ENCODE peak calls at places on chromosomes 1 and 21, in four cellular contexts. Y is omental fat pad, L is GM03348, K is brain microvascular endothelial cell. S is an unnamed sample.

GRCh38 chr1:6491076-6491449 is 404 bp downstream of the PLEKHG5 start:
- DNase-seq in L (no peak), K (no peak), Y (no peak), S (no peak)

GRCh38 chr1:66353207-66353606 is 180.7 kb upstream of the SGIP1 start:
- DNase-seq in K (no peak), L (no peak), Y (no peak), S (peak)

GRCh38 chr21:41877901-41878830 is 978 bp downstream of the PRDM15 start:
- DNase-seq in K (peak), Y (no peak), L (peak), S (no peak)

GRCh38 chr1:196214866-196215265 is 393.4 kb downstream of the KCNT2 start:
- DNase-seq in Y (no peak), K (no peak), L (no peak), S (no peak)

GRCh38 chr1:186899577-186899976 is 70.8 kb downstream of the PLA2G4A start:
- DNase-seq in L (no peak), K (no peak), Y (no peak), S (no peak)

GRCh38 chr1:16092097-16092922 is 18.9 kb upstream of the FAM131C start:
- DNase-seq in K (no peak), L (no peak), Y (no peak), S (no peak)

GRCh38 chr1:225747566-225747965 is 30.1 kb upstream of the SRP9 start:
- DNase-seq in K (no peak), L (no peak), Y (no peak), S (no peak)

GRCh38 chr1:206866062-206866461 is 639 bp downstream of the IL20 start:
- DNase-seq in L (peak), Y (no peak), K (no peak), S (no peak)

GRCh38 chr1:156245451-156246232 is 2.2 kb downstream of the PAQR6 start:
- DNase-seq in K (no peak), Y (no peak), L (peak), S (no peak)

GRCh38 chr1:11364170-11364569 is 91.2 kb downstream of the UBIAD1 start:
- DNase-seq in Y (no peak), L (no peak), K (no peak), S (no peak)

GRCh38 chr21:45573452-45574035 is 31.3 kb upstream of the SLC19A1 start:
- DNase-seq in Y (no peak), K (no peak), L (no peak), S (no peak)

GRCh38 chr1:69492286-69492685 is 75.4 kb upstream of the LRRC7 start:
- DNase-seq in K (peak), Y (no peak), L (no peak), S (no peak)

GRCh38 chr1:10530281-10530740 is 55.6 kb downstream of the PEX14 start:
- DNase-seq in K (peak), Y (no peak), L (no peak), S (no peak)

GRCh38 chr1:25754421-25755195 is 45.4 kb upstream of the SELENON start:
- DNase-seq in L (no peak), K (no peak), Y (no peak), S (no peak)

GRCh38 chr1:22108343-22109135 is 34.4 kb downstream of the WNT4 start:
- DNase-seq in Y (no peak), L (peak), K (no peak), S (no peak)

GRCh38 chr1:88910401-88910800 is 19.0 kb upstream of the GTF2B start:
- DNase-seq in L (no peak), K (no peak), Y (no peak), S (no peak)

GRCh38 chr1:216902669-216903388 is 179.6 kb upstream of the ESRRG start:
- DNase-seq in K (no peak), Y (no peak), L (no peak), S (peak)

S was measured in midbrain.